ENCODE peak calls at places on chromosomes 6 and 20, in eight cellular contexts. M is body of pancreas, F is nephron progenitor cell, Y is activated B cell treated with CpG ODN at 0.5 μM for 24 hours, L is hepatocyte, T is mucosa of descending colon, D is endothelial cell of umbilical vein, N is neural crest cell. E is an unnamed sample.

GRCh38 chr6:111980168-111980567 is 73.7 kb upstream of the CCN6 start:
- DNase-seq in L (no peak), M (peak; percentile 38), Y (no peak), N (no peak), F (no peak), T (no peak), D (no peak), E (no peak)

GRCh38 chr6:167806061-167806700 is 20.5 kb upstream of the AFDN start:
- DNase-seq in D (no peak), M (no peak), T (no peak), N (no peak), F (no peak), L (peak; percentile 80), Y (no peak), E (no peak)

GRCh38 chr6:161137839-161138544 is 135.9 kb downstream of the AGPAT4 start:
- DNase-seq in N (no peak), D (no peak), Y (no peak), F (no peak), M (no peak), T (no peak), L (no peak), E (no peak)

GRCh38 chr6:28474441-28475219 is 31.3 kb upstream of the ZSCAN23 start:
- DNase-seq in F (peak; percentile 37), M (no peak), T (no peak), L (peak; percentile 79), D (peak; percentile 72), N (peak; percentile 48), Y (no peak), E (no peak)

GRCh38 chr20:49225896-49226295 is 6.7 kb downstream of the DDX27 start:
- DNase-seq in T (no peak), L (no peak), M (no peak), Y (no peak), D (no peak), F (no peak), N (no peak), E (no peak)

GRCh38 chr6:17633465-17634188 is 33.5 kb downstream of the FAM8A1 start:
- DNase-seq in Y (no peak), F (no peak), L (no peak), D (no peak), N (no peak), M (no peak), T (no peak), E (no peak)

GRCh38 chr6:35449287-35449881 is 2.8 kb upstream of the FANCE start:
- DNase-seq in M (peak; percentile 37), D (peak; percentile 62), T (no peak), N (no peak), Y (peak; percentile 30), L (peak; percentile 89), F (peak; percentile 41), E (no peak)

GRCh38 chr6:18269253-18269652 is 4.9 kb upstream of the DEK start:
- DNase-seq in M (no peak), Y (no peak), L (no peak), N (no peak), F (no peak), T (no peak), D (no peak), E (no peak)

GRCh38 chr20:63843778-63844177 is 12.7 kb upstream of the ZBTB46 start:
- DNase-seq in D (no peak), L (no peak), N (no peak), Y (no peak), F (no peak), T (no peak), M (no peak), E (no peak)

GRCh38 chr20:22453244-22454080 is 130.9 kb downstream of the FOXA2 start:
- DNase-seq in N (no peak), D (peak; percentile 11), F (no peak), L (peak; percentile 61), Y (no peak), M (peak; percentile 55), T (no peak), E (no peak)

GRCh38 chr20:36703530-36703929 is 42.4 kb downstream of the NDRG3 start:
- DNase-seq in L (no peak), N (no peak), F (no peak), Y (no peak), T (no peak), D (no peak), M (no peak), E (no peak)

GRCh38 chr6:1363729-1364572 is 25.4 kb upstream of the FOXF2 start:
- DNase-seq in N (no peak), T (no peak), F (no peak), L (no peak), Y (no peak), D (no peak), M (peak; percentile 33), E (no peak)
- TF ChIP-seq CTCF in N (peak; percentile 53), T (no peak), F (no peak), L (peak; percentile 31), Y (no peak), D (peak; percentile 4), M (peak; percentile 19), E (peak; percentile 22)

GRCh38 chr20:1327827-1328679 is 886 bp downstream of the SDCBP2 start:
- DNase-seq in M (peak; percentile 2), T (no peak), L (peak; percentile 63), N (no peak), F (no peak), D (no peak), Y (peak; percentile 7), E (no peak)
- TF ChIP-seq CTCF in M (no peak), T (no peak), L (no peak), N (no peak), F (no peak), D (no peak), Y (no peak), E (no peak)

DNA sequence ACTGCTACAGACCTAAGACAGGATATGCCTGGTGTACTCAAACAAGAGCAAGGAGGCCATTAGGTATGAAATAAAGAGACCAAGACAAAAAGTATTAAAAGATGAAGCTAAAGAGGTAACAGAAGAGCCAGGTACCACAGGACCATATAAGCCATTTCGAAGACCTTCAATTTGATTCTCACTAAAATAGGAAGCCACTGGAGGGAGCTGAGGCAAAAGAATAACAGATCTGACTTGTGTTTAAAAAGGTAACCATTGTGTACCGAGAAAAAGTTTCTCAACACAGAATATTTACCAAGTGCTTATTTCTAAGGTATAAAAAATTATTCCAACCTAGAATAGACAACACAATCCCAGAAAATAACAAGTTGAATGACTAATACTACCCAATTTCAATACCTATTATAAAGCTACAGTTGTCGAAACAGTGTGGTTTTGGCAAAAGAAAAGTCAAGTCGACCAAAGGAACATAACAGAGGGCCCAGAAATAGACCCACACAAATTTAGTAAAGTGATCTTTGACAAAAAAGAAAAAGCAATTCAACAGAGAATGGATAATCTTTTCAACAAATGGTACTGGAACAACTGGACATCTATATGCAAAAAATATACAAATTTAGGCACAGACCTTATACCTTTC is 125.3 kb upstream of the DST start:
- DNase-seq in N (no peak), M (no peak), L (no peak), D (no peak), T (no peak), F (no peak), Y (no peak), E (no peak)
- TF ChIP-seq CTCF in N (no peak), M (no peak), L (no peak), D (no peak), T (no peak), F (no peak), Y (no peak), E (no peak)

GRCh38 chr6:113970808-113971676 is at the start of gene HDAC2:
- DNase-seq in T (peak; percentile 92), Y (peak; percentile 88), D (peak; percentile 84), F (peak; percentile 87), M (peak; percentile 85), N (peak; percentile 82), L (peak; percentile 92), E (peak; percentile 79)
- TF ChIP-seq CTCF in T (no peak), Y (no peak), D (no peak), F (no peak), M (peak; percentile 18), N (no peak), L (no peak), E (no peak)

GRCh38 chr20:44596010-44596409 is 13.6 kb downstream of the PKIG start:
- DNase-seq in D (no peak), Y (no peak), L (no peak), T (no peak), N (no peak), F (no peak), M (no peak), E (no peak)
- TF ChIP-seq CTCF in D (no peak), Y (no peak), L (no peak), T (no peak), N (no peak), F (no peak), M (no peak), E (no peak)

DNA sequence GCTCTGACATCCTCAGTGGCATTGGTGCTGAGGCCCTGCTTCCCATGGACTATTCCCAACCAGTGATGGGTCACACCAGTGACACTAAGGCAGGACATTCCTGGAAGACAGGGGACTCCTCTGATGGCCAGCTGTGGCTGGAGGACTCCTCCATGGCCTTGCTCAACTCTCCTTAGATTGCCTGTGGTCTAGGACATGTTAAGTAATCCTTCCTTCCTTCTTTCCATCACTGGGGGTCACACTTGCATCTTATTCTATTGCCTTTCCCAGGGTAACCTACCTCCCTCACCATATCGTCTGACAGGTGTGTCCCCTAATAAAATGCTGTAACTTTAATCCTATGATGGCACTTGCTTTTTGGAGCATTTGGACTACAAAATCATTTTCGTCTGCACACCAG is 24.5 kb upstream of the HLA-A start:
- DNase-seq in Y (no peak), D (no peak), L (no peak), N (no peak), F (no peak), M (no peak), T (no peak), E (no peak)
- TF ChIP-seq CTCF in Y (no peak), D (no peak), L (no peak), N (no peak), F (no peak), M (no peak), T (no peak), E (no peak)

GRCh38 chr6:170205534-170206316 is 85.2 kb downstream of the DLL1 start:
- DNase-seq in F (no peak), Y (no peak), D (no peak), L (no peak), M (peak; percentile 0), N (no peak), T (no peak), E (no peak)

GRCh38 chr6:170205126-170205525 is 85.8 kb downstream of the DLL1 start:
- DNase-seq in F (no peak), M (peak; percentile 0), Y (no peak), N (no peak), L (no peak), D (no peak), T (no peak), E (no peak)

GRCh38 chr6:170201361-170201760 is 89.5 kb downstream of the DLL1 start:
- DNase-seq in M (peak; percentile 0), N (no peak), F (no peak), L (no peak), T (no peak), D (no peak), Y (no peak), E (no peak)

GRCh38 chr6:170202416-170203135 is 88.3 kb downstream of the DLL1 start:
- DNase-seq in D (no peak), T (no peak), N (no peak), Y (no peak), L (no peak), F (no peak), M (peak; percentile 0), E (no peak)

GRCh38 chr6:170203212-170203611 is 87.7 kb downstream of the DLL1 start:
- DNase-seq in N (no peak), D (no peak), M (peak; percentile 1), F (no peak), T (no peak), Y (no peak), L (no peak), E (no peak)
- TF ChIP-seq CTCF in N (no peak), D (no peak), M (no peak), F (no peak), T (no peak), Y (no peak), L (no peak), E (no peak)